ENCODE peak calls at places on chromosomes 3 and 15, in six cellular contexts. U, T, C, V, N and B are unnamed samples.

GRCh38 chr3:97938444-97938843 is 33.8 kb downstream of the RIOX2 start:
- DNase-seq in U (no peak), T (no peak), C (no peak), V (no peak), N (no peak), B (no peak)

GRCh38 chr3:118501152-118501551 is 533.5 kb downstream of the IGSF11 start:
- DNase-seq in U (peak), T (peak), C (no peak), V (no peak), N (no peak), B (no peak)

GRCh38 chr15:63985221-63986184 is 60.8 kb downstream of the DAPK2 start:
- DNase-seq in U (no peak), T (peak), C (no peak), V (no peak), N (no peak), B (no peak)

GRCh38 chr3:4753073-4753691 is 226.1 kb upstream of the BHLHE40 start:
- DNase-seq in U (no peak), T (no peak), C (no peak), V (no peak), N (no peak), B (no peak)

GRCh38 chr3:47017504-47018268 is 38.2 kb downstream of the NBEAL2 start:
- DNase-seq in U (no peak), T (no peak), C (no peak), V (no peak), N (no peak), B (no peak)

GRCh38 chr3:128884992-128885391 is 5.6 kb downstream of the ACAD9 start:
- DNase-seq in U (no peak), T (no peak), C (no peak), V (no peak), N (no peak), B (no peak)

GRCh38 chr3:15330031-15330596 is 2.3 kb downstream of the SH3BP5 start:
- DNase-seq in U (no peak), T (peak), C (no peak), V (no peak), N (no peak), B (no peak)

GRCh38 chr15:88089019-88089603 is 167.4 kb downstream of the NTRK3 start:
- DNase-seq in U (no peak), T (no peak), C (no peak), V (no peak), N (no peak), B (no peak)

GRCh38 chr15:93987068-93987467 is 244.3 kb upstream of the MCTP2 start:
- DNase-seq in U (no peak), T (no peak), C (no peak), V (peak), N (no peak), B (no peak)

GRCh38 chr15:33031324-33031736 is 163.2 kb downstream of the FMN1 start:
- DNase-seq in U (no peak), T (no peak), C (no peak), V (no peak), N (no peak), B (no peak)

GRCh38 chr3:29696311-29696710 is 415.4 kb downstream of the RBMS3 start:
- DNase-seq in U (no peak), T (no peak), C (no peak), V (no peak), N (no peak), B (no peak)

GRCh38 chr3:30539214-30539613 is 67.2 kb upstream of the TGFBR2 start:
- DNase-seq in U (no peak), T (no peak), C (no peak), V (no peak), N (no peak), B (no peak)

GRCh38 chr3:43817825-43818224 is 127.1 kb downstream of the ABHD5 start:
- DNase-seq in U (no peak), T (no peak), C (no peak), V (no peak), N (no peak), B (no peak)

GRCh38 chr3:82354181-82354696 is 592.8 kb upstream of the GBE1 start:
- DNase-seq in U (no peak), T (no peak), C (no peak), V (no peak), N (no peak), B (no peak)

GRCh38 chr3:107999215-107999775 is 91.5 kb downstream of the CD47 start:
- DNase-seq in U (no peak), T (no peak), C (no peak), V (no peak), N (no peak), B (no peak)

GRCh38 chr3:170180107-170180951 is 1.2 kb downstream of the PHC3 start:
- DNase-seq in U (no peak), T (peak), C (peak), V (peak), N (no peak), B (no peak)

GRCh38 chr15:85380860-85381535 is 595 bp downstream of the AKAP13 start:
- DNase-seq in U (no peak), T (peak), C (peak), V (peak), N (peak), B (no peak)

GRCh38 chr15:28123408-28124023 is 24.4 kb upstream of the OCA2 start:
- DNase-seq in U (peak), T (peak), C (peak), V (peak), N (peak), B (no peak)

GRCh38 chr15:27017168-27017809 is 46.3 kb downstream of the GABRG3 start:
- DNase-seq in U (peak), T (peak), C (no peak), V (peak), N (no peak), B (no peak)

GRCh38 chr3:15113884-15114283 is 14.9 kb upstream of the RBSN start:
- DNase-seq in U (no peak), T (no peak), C (no peak), V (no peak), N (no peak), B (no peak)

GRCh38 chr3:185718736-185719456 is 105.9 kb downstream of the IGF2BP2 start:
- DNase-seq in U (no peak), T (no peak), C (no peak), V (no peak), N (no peak), B (no peak)

GRCh38 chr3:156389151-156389760 is 165.7 kb downstream of the SSR3 start:
- DNase-seq in U (no peak), T (no peak), C (no peak), V (no peak), N (no peak), B (no peak)

GRCh38 chr3:190697901-190698300 is 164.6 kb downstream of the GMNC start:
- DNase-seq in U (no peak), T (no peak), C (no peak), V (no peak), N (no peak), B (no peak)

GRCh38 chr3:172749201-172749965 is 1.1 kb upstream of the ECT2 start:
- DNase-seq in U (no peak), T (peak), C (no peak), V (no peak), N (peak), B (no peak)

GRCh38 chr3:170222647-170223541 is 670 bp downstream of the PRKCI start:
- DNase-seq in U (no peak), T (peak), C (peak), V (peak), N (peak), B (peak)

GRCh38 chr15:25860885-25861866 is 2.0 kb downstream of the ATP10A start:
- DNase-seq in U (no peak), T (no peak), C (no peak), V (peak), N (no peak), B (no peak)

GRCh38 chr3:196406806-196407470 is 25.3 kb downstream of the UBXN7 start:
- DNase-seq in U (no peak), T (no peak), C (no peak), V (no peak), N (no peak), B (no peak)

GRCh38 chr3:126516936-126517290 is 660 bp downstream of the UROC1 start:
- DNase-seq in U (no peak), T (no peak), C (no peak), V (no peak), N (no peak), B (no peak)

GRCh38 chr3:126518779-126519177 is 1.2 kb upstream of the UROC1 start:
- DNase-seq in U (no peak), T (no peak), C (no peak), V (no peak), N (no peak), B (no peak)

GRCh38 chr3:126517291-126517951 is at the start of gene UROC1:
- DNase-seq in U (no peak), T (no peak), C (no peak), V (no peak), N (no peak), B (peak)

GRCh38 chr3:126519506-126520455 is 2.2 kb upstream of the UROC1 start:
- DNase-seq in U (no peak), T (no peak), C (no peak), V (peak), N (no peak), B (peak)

GRCh38 chr3:126517986-126518778 is 609 bp upstream of the UROC1 start:
- DNase-seq in U (no peak), T (no peak), C (no peak), V (no peak), N (no peak), B (peak)
- TF ChIP-seq CTCF in U (no peak), T (no peak), C (no peak), V (peak), N (no peak), B (no peak)

GRCh38 chr3:11159421-11159904 is 5.2 kb downstream of the HRH1 start:
- DNase-seq in U (no peak), T (no peak), C (no peak), V (no peak), N (no peak), B (no peak)
- TF ChIP-seq CTCF in U (no peak), T (no peak), C (no peak), V (no peak), N (no peak), B (no peak)

DNA sequence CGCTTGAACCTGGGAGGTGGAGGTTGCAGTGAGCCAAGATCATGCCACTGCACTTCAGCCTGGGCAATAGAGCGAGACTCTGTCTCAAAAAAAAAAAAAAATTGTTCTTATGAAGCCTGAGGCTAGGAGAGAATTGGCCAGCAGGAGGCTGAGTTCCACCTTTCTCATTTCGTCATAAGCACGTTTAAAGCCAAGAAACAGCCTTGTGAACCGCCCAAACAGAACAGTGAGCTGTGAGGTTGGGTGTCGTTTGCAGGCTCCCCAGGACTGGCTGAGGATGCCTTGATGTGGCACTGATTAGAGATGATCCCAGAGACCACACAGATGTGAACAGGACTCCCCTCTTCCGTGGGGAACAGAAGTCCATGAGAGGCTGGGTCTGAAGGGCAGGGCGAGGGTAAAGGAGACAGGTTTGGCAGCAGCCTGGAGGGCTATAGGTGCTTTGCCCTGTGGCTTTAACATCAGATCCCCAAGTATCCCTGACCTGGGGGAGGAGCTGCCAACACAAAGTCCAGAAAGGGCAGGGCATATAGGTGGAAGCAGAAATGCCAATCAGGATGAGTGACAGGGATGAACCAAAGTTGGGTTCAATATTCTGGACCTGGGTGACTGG is 52.9 kb downstream of the CLEC3B start:
- DNase-seq in U (no peak), T (no peak), C (no peak), V (no peak), N (no peak), B (no peak)
- TF ChIP-seq CTCF in U (peak), T (no peak), C (no peak), V (no peak), N (no peak), B (peak)

GRCh38 chr3:181919375-181919774 is 207.7 kb downstream of the SOX2 start:
- DNase-seq in U (no peak), T (no peak), C (no peak), V (no peak), N (no peak), B (no peak)
- TF ChIP-seq CTCF in U (no peak), T (no peak), C (no peak), V (no peak), N (no peak), B (no peak)

GRCh38 chr3:169044341-169045113 is 619.0 kb downstream of the MECOM start:
- DNase-seq in U (no peak), T (peak), C (no peak), V (no peak), N (no peak), B (no peak)

GRCh38 chr3:169041677-169042171 is 621.8 kb downstream of the MECOM start:
- DNase-seq in U (no peak), T (peak), C (no peak), V (no peak), N (no peak), B (no peak)
- TF ChIP-seq CTCF in U (peak), T (peak), C (no peak), V (peak), N (no peak), B (peak)

GRCh38 chr3:72187131-72187530 is 402.2 kb upstream of the PROK2 start:
- DNase-seq in U (no peak), T (no peak), C (peak), V (peak), N (peak), B (no peak)
- TF ChIP-seq CTCF in U (peak), T (no peak), C (no peak), V (peak), N (peak), B (peak)

GRCh38 chr3:148931574-148931973 is 59.8 kb upstream of the GYG1 start:
- DNase-seq in U (no peak), T (no peak), C (no peak), V (no peak), N (no peak), B (no peak)
- TF ChIP-seq CTCF in U (no peak), T (no peak), C (no peak), V (peak), N (no peak), B (no peak)

GRCh38 chr3:165346503-165346902 is 150.3 kb upstream of the SLITRK3 start:
- DNase-seq in U (no peak), T (no peak), C (no peak), V (no peak), N (no peak), B (no peak)
- TF ChIP-seq CTCF in U (no peak), T (no peak), C (no peak), V (no peak), N (no peak), B (no peak)

DNA sequence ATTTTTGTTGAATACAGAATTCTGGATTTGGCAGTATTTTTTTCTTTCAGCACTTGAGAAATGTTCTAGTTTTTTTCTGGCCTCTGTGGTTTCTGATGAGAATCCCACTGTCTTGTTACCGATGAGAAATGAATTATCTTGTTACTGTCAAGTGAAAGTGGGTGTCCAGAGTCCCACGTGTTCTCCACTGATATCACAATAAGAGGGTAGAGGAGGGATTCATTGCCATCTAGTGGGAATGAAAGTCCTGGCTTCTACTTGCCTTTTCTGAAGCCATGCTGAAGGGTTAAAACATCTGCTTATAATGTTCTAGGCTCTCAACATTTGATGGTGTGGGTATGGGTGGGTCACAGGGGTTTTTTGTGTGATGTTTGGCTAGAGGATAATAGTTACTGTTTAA is 66.1 kb downstream of the SEC22A start:
- DNase-seq in U (no peak), T (no peak), C (no peak), V (no peak), N (no peak), B (no peak)
- TF ChIP-seq CTCF in U (no peak), T (no peak), C (no peak), V (no peak), N (no peak), B (peak)